ENCODE peak calls at places on chromosomes 7 and 10, in seven cellular contexts. Q, K, P, R, G, E and H are unnamed samples.

GRCh38 chr10:81215498-81215897 is 659.5 kb upstream of the NRG3 start:
- DNase-seq in Q (no peak), K (peak), P (no peak), R (no peak), G (no peak), E (no peak), H (no peak)

GRCh38 chr10:29136401-29136800 is 152.5 kb upstream of the LYZL1 start:
- DNase-seq in Q (no peak), K (peak), P (no peak), R (no peak), G (peak), E (no peak), H (no peak)

GRCh38 chr7:114825423-114825951 is 96.4 kb upstream of the MDFIC start:
- DNase-seq in Q (no peak), K (no peak), P (no peak), R (no peak), G (no peak), E (no peak), H (no peak)

GRCh38 chr7:27187702-27188665 is 3.0 kb upstream of the HOXA11 start:
- DNase-seq in Q (no peak), K (no peak), P (peak), R (no peak), G (no peak), E (no peak), H (peak)

GRCh38 chr7:150383710-150384397 is 4.7 kb downstream of the ZNF775 start:
- DNase-seq in Q (peak), K (no peak), P (peak), R (peak), G (no peak), E (no peak), H (peak)

GRCh38 chr7:7216279-7216678 is 33.9 kb downstream of the C1GALT1 start:
- DNase-seq in Q (no peak), K (no peak), P (no peak), R (no peak), G (no peak), E (no peak), H (no peak)

GRCh38 chr10:63611078-63611477 is 89.9 kb downstream of the REEP3 start:
- DNase-seq in Q (no peak), K (peak), P (no peak), R (no peak), G (peak), E (no peak), H (no peak)

GRCh38 chr7:30838008-30838407 is 66.8 kb downstream of the MINDY4 start:
- DNase-seq in Q (no peak), K (no peak), P (no peak), R (no peak), G (no peak), E (no peak), H (no peak)

GRCh38 chr10:100718197-100718742 is 27.1 kb upstream of the PAX2 start:
- DNase-seq in Q (no peak), K (no peak), P (no peak), R (no peak), G (no peak), E (no peak), H (no peak)

GRCh38 chr10:126375926-126376554 is 12.2 kb downstream of the ADAM12 start:
- DNase-seq in Q (no peak), K (no peak), P (no peak), R (no peak), G (no peak), E (no peak), H (no peak)

GRCh38 chr10:90148121-90148855 is 446.9 kb downstream of the KIF20B start:
- DNase-seq in Q (peak), K (peak), P (no peak), R (no peak), G (peak), E (no peak), H (no peak)

GRCh38 chr10:82750538-82750937 is 875.5 kb downstream of the NRG3 start:
- DNase-seq in Q (no peak), K (no peak), P (no peak), R (no peak), G (no peak), E (no peak), H (no peak)

GRCh38 chr10:101616415-101617101 is 28.4 kb downstream of the DPCD start:
- DNase-seq in Q (no peak), K (no peak), P (no peak), R (peak), G (no peak), E (no peak), H (no peak)

GRCh38 chr7:151687523-151688235 is 168.0 kb upstream of the RHEB start:
- DNase-seq in Q (peak), K (peak), P (peak), R (peak), G (peak), E (peak), H (peak)

GRCh38 chr10:125982256-125982948 is 86.0 kb downstream of the FANK1 start:
- DNase-seq in Q (peak), K (peak), P (no peak), R (no peak), G (peak), E (peak), H (peak)

GRCh38 chr7:78130443-78131200 is 332.0 kb downstream of the PHTF2 start:
- DNase-seq in Q (no peak), K (peak), P (no peak), R (no peak), G (no peak), E (no peak), H (no peak)

GRCh38 chr7:11026452-11027359 is 53.0 kb downstream of the PHF14 start:
- DNase-seq in Q (no peak), K (peak), P (no peak), R (no peak), G (no peak), E (no peak), H (no peak)

GRCh38 chr7:31059551-31059950 is 7.4 kb downstream of the ADCYAP1R1 start:
- DNase-seq in Q (no peak), K (no peak), P (no peak), R (no peak), G (no peak), E (peak), H (no peak)

GRCh38 chr7:44515595-44516268 is 25.3 kb upstream of the NUDCD3 start:
- DNase-seq in Q (no peak), K (no peak), P (no peak), R (no peak), G (peak), E (no peak), H (no peak)

GRCh38 chr10:115950320-115950719 is 322.7 kb downstream of the GFRA1 start:
- DNase-seq in Q (no peak), K (peak), P (no peak), R (no peak), G (no peak), E (no peak), H (no peak)

GRCh38 chr10:115171392-115171960 is 78.3 kb downstream of the ATRNL1 start:
- DNase-seq in Q (peak), K (peak), P (no peak), R (no peak), G (no peak), E (no peak), H (no peak)

GRCh38 chr10:34637419-34637911 is 177.6 kb downstream of the PARD3 start:
- DNase-seq in Q (peak), K (peak), P (peak), R (peak), G (peak), E (peak), H (peak)

GRCh38 chr10:114523876-114524275 is 119.6 kb upstream of the AFAP1L2 start:
- DNase-seq in Q (no peak), K (no peak), P (no peak), R (no peak), G (no peak), E (no peak), H (no peak)

GRCh38 chr7:23346316-23346715 is 47.2 kb downstream of the MALSU1 start:
- DNase-seq in Q (no peak), K (no peak), P (no peak), R (no peak), G (no peak), E (no peak), H (no peak)

GRCh38 chr10:11798862-11799735 is 24.1 kb upstream of the PROSER2 start:
- DNase-seq in Q (no peak), K (peak), P (no peak), R (no peak), G (no peak), E (no peak), H (no peak)

GRCh38 chr7:69564454-69565417 is 33.5 kb upstream of the AUTS2 start:
- DNase-seq in Q (peak), K (peak), P (no peak), R (no peak), G (no peak), E (peak), H (peak)

GRCh38 chr10:100972115-100972903 is 3.0 kb downstream of the SEMA4G start:
- DNase-seq in Q (no peak), K (no peak), P (no peak), R (peak), G (no peak), E (no peak), H (no peak)

GRCh38 chr10:103542764-103543616 is 49.5 kb downstream of the NEURL1 start:
- DNase-seq in Q (peak), K (peak), P (peak), R (no peak), G (peak), E (peak), H (peak)
- H3K4me3 ChIP-seq in Q (no peak), K (peak), P (peak), R (peak), G (no peak), E (peak), H (peak)

GRCh38 chr10:7717767-7718166 is 14.7 kb downstream of the ITIH2 start:
- DNase-seq in Q (no peak), K (no peak), P (no peak), R (no peak), G (no peak), E (no peak), H (no peak)
- H3K27ac ChIP-seq in Q (no peak), K (no peak), P (no peak), R (no peak), G (no peak), E (no peak), H (no peak)

DNA sequence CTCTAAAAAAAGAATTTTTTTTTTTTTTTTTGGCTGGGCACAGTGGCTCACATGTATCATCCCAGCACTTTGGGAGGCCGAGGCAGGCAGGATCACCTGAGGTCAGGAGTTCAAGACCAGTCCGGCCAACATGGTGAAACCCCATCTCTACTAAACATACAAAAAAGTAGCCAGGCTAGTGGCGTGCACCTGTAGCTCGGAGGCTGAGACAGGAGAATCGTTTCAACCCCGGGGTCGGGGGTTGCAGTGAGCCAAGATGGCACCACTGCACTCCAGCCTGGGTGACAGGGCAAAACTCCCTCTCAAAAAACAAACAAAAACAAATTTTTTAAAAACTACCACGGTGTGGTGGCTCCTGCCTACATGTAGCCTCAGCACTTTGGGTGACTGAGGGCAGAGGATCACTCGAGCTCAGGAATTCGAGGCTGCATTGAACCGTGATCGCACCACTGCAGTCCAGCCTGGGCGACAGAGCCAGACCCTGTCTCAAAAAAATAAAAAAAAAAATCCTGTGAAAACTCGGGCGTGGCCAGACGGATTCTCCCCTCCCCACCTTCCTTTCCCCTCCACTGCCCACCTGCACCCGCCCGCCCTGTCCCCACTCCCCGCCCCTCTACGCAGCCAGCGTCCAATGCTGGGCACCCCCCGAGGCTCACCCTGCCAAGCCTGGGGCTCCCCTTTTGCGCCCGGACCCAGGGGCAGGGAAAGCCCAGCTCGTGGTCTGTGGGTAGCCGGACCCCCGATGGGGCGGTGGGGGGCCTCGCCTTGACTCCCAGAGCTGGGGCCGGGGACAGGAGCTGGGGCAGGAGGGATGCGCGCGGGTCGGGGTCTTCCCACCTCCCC is 678 bp upstream of the ORAI2 start:
- DNase-seq in Q (no peak), K (no peak), P (no peak), R (no peak), G (no peak), E (no peak), H (no peak)
- H3K4me3 ChIP-seq in Q (peak), K (peak), P (peak), R (peak), G (peak), E (peak), H (no peak)

GRCh38 chr10:57786331-57786730 is 481.4 kb downstream of the IPMK start:
- DNase-seq in Q (no peak), K (no peak), P (no peak), R (no peak), G (no peak), E (no peak), H (no peak)

GRCh38 chr10:57788117-57788516 is 479.6 kb downstream of the IPMK start:
- DNase-seq in Q (no peak), K (no peak), P (no peak), R (no peak), G (no peak), E (no peak), H (no peak)

GRCh38 chr10:57785068-57785467 is 482.6 kb downstream of the IPMK start:
- DNase-seq in Q (no peak), K (no peak), P (no peak), R (no peak), G (peak), E (no peak), H (no peak)

GRCh38 chr10:57786850-57787750 is 480.6 kb downstream of the IPMK start:
- DNase-seq in Q (no peak), K (no peak), P (no peak), R (no peak), G (no peak), E (no peak), H (no peak)

GRCh38 chr10:57785546-57785945 is 482.1 kb downstream of the IPMK start:
- DNase-seq in Q (no peak), K (no peak), P (no peak), R (no peak), G (peak), E (no peak), H (no peak)
- H3K27ac ChIP-seq in Q (no peak), K (no peak), P (no peak), R (no peak), G (peak), E (no peak), H (no peak)

GRCh38 chr10:72980348-72980747 is 25.7 kb upstream of the PLA2G12B start:
- DNase-seq in Q (no peak), K (no peak), P (no peak), R (no peak), G (peak), E (no peak), H (no peak)

GRCh38 chr10:72979709-72980108 is 25.1 kb upstream of the PLA2G12B start:
- DNase-seq in Q (no peak), K (no peak), P (no peak), R (no peak), G (no peak), E (no peak), H (no peak)

GRCh38 chr10:72976886-72977285 is 22.3 kb upstream of the PLA2G12B start:
- DNase-seq in Q (no peak), K (no peak), P (no peak), R (no peak), G (no peak), E (no peak), H (no peak)

GRCh38 chr10:72981882-72982529 is 27.4 kb upstream of the PLA2G12B start:
- DNase-seq in Q (no peak), K (peak), P (no peak), R (no peak), G (peak), E (no peak), H (no peak)

DNA sequence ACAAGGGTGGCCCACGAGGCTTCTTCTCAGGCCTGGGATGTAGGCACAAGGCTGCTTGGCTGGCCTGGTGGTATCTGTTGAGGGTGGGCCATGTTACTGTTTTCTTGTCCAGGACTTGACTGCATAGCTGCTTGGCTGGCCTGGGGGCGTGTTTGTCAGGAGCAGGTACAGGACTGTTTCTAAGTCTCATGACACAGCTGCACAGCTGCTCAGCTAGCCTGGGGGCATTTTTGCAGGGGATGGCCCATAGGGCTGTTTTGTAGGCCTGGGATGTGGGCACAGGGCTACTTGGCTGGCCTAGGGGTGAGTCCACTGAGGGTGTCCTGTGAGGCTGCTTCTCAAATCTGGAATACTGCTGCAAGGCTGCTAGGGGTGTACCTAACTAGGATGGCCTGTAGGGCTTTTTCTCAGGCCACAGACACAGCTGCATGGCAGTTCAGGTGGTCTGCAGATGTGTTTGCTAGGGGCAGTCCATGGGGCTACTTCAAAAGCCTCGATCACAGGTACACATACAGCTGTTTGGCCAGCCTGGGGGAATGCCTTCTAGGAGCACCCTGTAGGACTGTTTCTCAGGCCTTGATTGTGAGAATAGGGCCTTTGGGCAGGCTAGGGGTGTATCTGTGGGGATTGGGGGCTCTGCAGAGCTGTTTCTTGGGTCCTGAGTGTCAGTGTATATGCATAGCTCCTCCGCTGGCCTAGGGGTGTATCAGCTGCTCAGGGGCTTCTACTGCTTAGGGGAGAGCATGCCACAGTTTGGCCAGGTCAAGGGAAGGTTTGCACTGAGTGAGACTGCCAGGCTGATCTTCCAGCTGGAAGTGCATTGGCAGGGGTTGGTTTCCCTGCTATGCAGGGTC is 26.6 kb upstream of the PLA2G12B start:
- DNase-seq in Q (no peak), K (no peak), P (no peak), R (no peak), G (peak), E (no peak), H (no peak)
- H3K4me3 ChIP-seq in Q (no peak), K (no peak), P (no peak), R (no peak), G (no peak), E (no peak), H (no peak)

GRCh38 chr10:95443636-95444035 is 117.5 kb downstream of the SORBS1 start:
- DNase-seq in Q (no peak), K (no peak), P (no peak), R (no peak), G (no peak), E (no peak), H (no peak)
- H3K27ac ChIP-seq in Q (no peak), K (no peak), P (no peak), R (no peak), G (no peak), E (peak), H (no peak)

GRCh38 chr10:50592961-50593418 is 30.8 kb downstream of the SGMS1 start:
- DNase-seq in Q (no peak), K (no peak), P (no peak), R (no peak), G (no peak), E (no peak), H (no peak)
- H3K4me3 ChIP-seq in Q (no peak), K (no peak), P (no peak), R (no peak), G (no peak), E (no peak), H (no peak)

GRCh38 chr10:116988311-116988710 is 16.7 kb downstream of the SHTN1 start:
- DNase-seq in Q (no peak), K (no peak), P (no peak), R (no peak), G (no peak), E (no peak), H (no peak)
- H3K27ac ChIP-seq in Q (no peak), K (no peak), P (no peak), R (no peak), G (no peak), E (no peak), H (no peak)

DNA sequence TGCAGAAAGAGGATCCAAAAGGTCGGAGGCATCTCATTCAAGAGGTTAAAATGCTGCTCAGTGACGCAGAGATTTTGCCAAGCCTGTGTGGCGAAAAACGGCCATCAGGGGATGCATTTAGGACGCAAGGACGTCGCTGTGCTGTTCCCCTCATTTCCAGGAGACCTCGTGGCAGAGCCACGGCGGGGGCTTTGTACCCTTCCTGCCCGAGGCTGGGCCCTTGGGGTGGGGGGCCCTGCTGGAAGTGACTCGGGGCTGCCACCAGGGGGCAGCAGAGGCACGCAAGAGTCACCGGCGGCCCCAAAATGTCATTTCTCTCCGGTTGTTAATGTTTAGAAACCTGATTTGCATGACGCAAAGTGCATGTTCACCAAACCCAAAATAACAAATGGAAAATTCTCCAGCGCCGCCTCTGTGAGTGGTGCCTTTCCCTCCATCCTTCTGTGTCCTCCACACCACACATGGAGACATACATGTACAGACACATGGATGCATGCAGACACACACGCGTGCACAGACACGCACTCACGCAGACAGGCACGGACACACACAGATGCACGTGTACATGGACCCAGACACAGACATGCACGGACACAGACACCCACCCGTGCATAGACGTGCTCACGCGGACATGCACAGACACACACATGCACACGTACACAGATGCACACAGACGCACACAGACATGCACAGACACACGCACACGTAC is 51.0 kb upstream of the NKX6-2 start:
- DNase-seq in Q (peak), K (peak), P (peak), R (no peak), G (peak), E (no peak), H (no peak)
- H3K4me3 ChIP-seq in Q (no peak), K (no peak), P (no peak), R (peak), G (no peak), E (no peak), H (no peak)

DNA sequence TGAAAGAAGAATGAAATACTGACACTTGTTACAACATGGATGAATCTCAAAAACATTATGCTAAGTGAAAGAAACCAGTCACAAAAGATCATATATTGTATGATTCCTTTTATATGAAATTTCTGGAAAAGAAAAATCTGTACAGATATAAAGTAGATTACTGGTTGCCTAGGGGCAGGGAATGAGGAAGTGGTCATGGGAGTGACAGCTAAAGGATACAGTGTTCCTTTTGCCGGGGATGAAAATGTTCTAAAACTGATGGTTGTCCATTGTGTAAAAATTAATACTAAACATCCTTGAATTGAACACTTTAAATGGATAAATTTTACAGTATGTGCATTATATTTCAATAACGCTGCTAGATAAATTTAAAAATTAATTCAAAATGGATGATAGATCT is 25.1 kb downstream of the ALOX5 start:
- DNase-seq in Q (no peak), K (no peak), P (no peak), R (no peak), G (no peak), E (no peak), H (no peak)
- H3K27ac ChIP-seq in Q (no peak), K (no peak), P (no peak), R (no peak), G (no peak), E (no peak), H (no peak)